ENCODE peak calls at places on chromosomes 3 and 15, in six cellular contexts. T is stimulated activated CD4-positive, alpha-beta T cell treated with anti-CD3 and anti-CD28 coated beads, Interleukin-4, amount 100 ng/mL, for 4 hours; B is activated CD4-positive, alpha-beta T cell treated with anti-CD3 and anti-CD28 coated beads, Interleukin-2, amount 50 U/mL, for 1 hour; R is stimulated activated CD8-positive, alpha-beta memory T cell treated with anti-CD3 and anti-CD28 coated beads, Interleukin-7, amount 100 ng/mL, for 24 hours; U is adrenal gland; L is GM10248. V is an unnamed sample.

GRCh38 chr3:13835246-13835645 is 44.6 kb downstream of the WNT7A start:
- DNase-seq in R (no peak), U (no peak), B (no peak), T (no peak), L (no peak), V (no peak)

GRCh38 chr15:60215225-60215963 is 182.4 kb downstream of the ANXA2 start:
- DNase-seq in T (no peak), L (no peak), U (no peak), B (no peak), R (no peak), V (no peak)

GRCh38 chr3:134864644-134865043 is 69.6 kb downstream of the EPHB1 start:
- DNase-seq in T (no peak), L (no peak), U (peak), R (no peak), B (no peak), V (no peak)

GRCh38 chr3:180265551-180265950 is 228.8 kb upstream of the PEX5L start:
- DNase-seq in U (no peak), T (no peak), B (no peak), R (no peak), L (no peak), V (no peak)

GRCh38 chr3:61560452-61561373 is 658 bp upstream of the PTPRG start:
- DNase-seq in L (peak), B (no peak), R (no peak), U (peak), T (no peak), V (no peak)

GRCh38 chr15:44662478-44663409 is 718 bp downstream of the SPG11 start:
- DNase-seq in U (peak), B (peak), L (peak), R (peak), T (peak), V (no peak)

GRCh38 chr3:196662711-196663571 is 23.4 kb downstream of the NRROS start:
- DNase-seq in U (no peak), R (no peak), T (no peak), L (no peak), B (no peak), V (no peak)

GRCh38 chr3:132145833-132146232 is 111.0 kb upstream of the CPNE4 start:
- DNase-seq in R (no peak), L (no peak), T (no peak), U (no peak), B (no peak), V (no peak)

GRCh38 chr15:73328149-73328820 is 40.5 kb downstream of the HCN4 start:
- DNase-seq in L (no peak), R (no peak), B (no peak), T (no peak), U (no peak), V (no peak)

GRCh38 chr15:63181658-63182057 is 7.7 kb upstream of the RAB8B start:
- DNase-seq in T (no peak), L (no peak), B (no peak), R (no peak), U (no peak), V (no peak)

GRCh38 chr3:111621535-111621934 is 26.4 kb upstream of the ZBED2 start:
- DNase-seq in T (no peak), U (no peak), B (no peak), R (no peak), L (no peak), V (no peak)

GRCh38 chr3:52779011-52779410 is 1.6 kb downstream of the ITIH1 start:
- DNase-seq in B (no peak), R (no peak), U (no peak), T (no peak), L (no peak), V (no peak)

GRCh38 chr15:22880981-22881738 is 42.7 kb downstream of the NIPA2 start:
- DNase-seq in R (no peak), T (no peak), U (no peak), L (no peak), B (no peak), V (no peak)

GRCh38 chr3:87247086-87247781 is 20.1 kb downstream of the CHMP2B start:
- DNase-seq in L (no peak), B (no peak), R (no peak), T (no peak), U (no peak), V (no peak)

GRCh38 chr3:34008191-34008590 is 209.8 kb downstream of the PDCD6IP start:
- DNase-seq in T (no peak), U (no peak), L (no peak), R (no peak), B (no peak), V (no peak)

GRCh38 chr3:151124476-151124875 is 39.0 kb downstream of the MED12L start:
- DNase-seq in B (no peak), U (no peak), R (no peak), T (no peak), L (no peak), V (no peak)